ENCODE peak calls at places on chromosome 5, in six cellular contexts. One of them, this sample, is unnamed.
A peak's percentile ranks its signal among the peaks of the same experiment; 100 is the strongest.

GRCh38 chr5:65539827-65540226 is 23.1 kb downstream of the CENPK start:
- DNase-seq in heart right ventricle: no peak
- DNase-seq in skeletal muscle cell: no peak
- DNase-seq in SIG-M5: no peak
- DNase-seq in NCI-H748 treated with DMSO at 0.1 percent for 48 hours: no peak
- DNase-seq in T-helper 9 cell: no peak
- DNase-seq in this sample: no peak

GRCh38 chr5:153902026-153902425 is 136.7 kb downstream of the FAM114A2 start:
- DNase-seq in heart right ventricle: no peak
- DNase-seq in skeletal muscle cell: no peak
- DNase-seq in SIG-M5: no peak
- DNase-seq in NCI-H748 treated with DMSO at 0.1 percent for 48 hours: no peak
- DNase-seq in T-helper 9 cell: no peak
- DNase-seq in this sample: no peak

GRCh38 chr5:41641621-41642020 is 131.2 kb upstream of the PLCXD3 start:
- DNase-seq in heart right ventricle: no peak
- DNase-seq in skeletal muscle cell: no peak
- DNase-seq in SIG-M5: no peak
- DNase-seq in NCI-H748 treated with DMSO at 0.1 percent for 48 hours: no peak
- DNase-seq in T-helper 9 cell: no peak
- DNase-seq in this sample: no peak

GRCh38 chr5:1081519-1081918 is 30.3 kb downstream of the SLC12A7 start:
- DNase-seq in heart right ventricle: no peak
- DNase-seq in skeletal muscle cell: no peak
- DNase-seq in SIG-M5: no peak
- DNase-seq in NCI-H748 treated with DMSO at 0.1 percent for 48 hours: no peak
- DNase-seq in T-helper 9 cell: no peak
- DNase-seq in this sample: no peak

GRCh38 chr5:57598756-57599155 is 116.1 kb upstream of the ACTBL2 start:
- DNase-seq in heart right ventricle: no peak
- DNase-seq in skeletal muscle cell: peak; percentile 30
- DNase-seq in SIG-M5: no peak
- DNase-seq in NCI-H748 treated with DMSO at 0.1 percent for 48 hours: no peak
- DNase-seq in T-helper 9 cell: no peak
- DNase-seq in this sample: no peak

GRCh38 chr5:36457511-36458260 is 148.7 kb upstream of the SLC1A3 start:
- DNase-seq in heart right ventricle: no peak
- DNase-seq in skeletal muscle cell: peak; percentile 39
- DNase-seq in SIG-M5: no peak
- DNase-seq in NCI-H748 treated with DMSO at 0.1 percent for 48 hours: no peak
- DNase-seq in T-helper 9 cell: no peak
- DNase-seq in this sample: no peak

GRCh38 chr5:151085517-151086031 is 4.7 kb upstream of the TNIP1 start:
- DNase-seq in heart right ventricle: peak; percentile 71
- DNase-seq in skeletal muscle cell: no peak
- DNase-seq in SIG-M5: no peak
- DNase-seq in NCI-H748 treated with DMSO at 0.1 percent for 48 hours: no peak
- DNase-seq in T-helper 9 cell: peak; percentile 53
- DNase-seq in this sample: no peak

GRCh38 chr5:39423331-39423751 is 1.4 kb downstream of the DAB2 start:
- DNase-seq in heart right ventricle: peak; percentile 12
- DNase-seq in skeletal muscle cell: no peak
- DNase-seq in SIG-M5: no peak
- DNase-seq in NCI-H748 treated with DMSO at 0.1 percent for 48 hours: no peak
- DNase-seq in T-helper 9 cell: no peak
- DNase-seq in this sample: no peak

GRCh38 chr5:67095346-67095871 is 101.2 kb downstream of the CD180 start:
- DNase-seq in heart right ventricle: peak; percentile 87
- DNase-seq in skeletal muscle cell: peak; percentile 36
- DNase-seq in SIG-M5: no peak
- DNase-seq in NCI-H748 treated with DMSO at 0.1 percent for 48 hours: peak; percentile 64
- DNase-seq in T-helper 9 cell: no peak
- DNase-seq in this sample: no peak

GRCh38 chr5:20294696-20295095 is 306.7 kb upstream of the CDH18 start:
- DNase-seq in heart right ventricle: no peak
- DNase-seq in skeletal muscle cell: no peak
- DNase-seq in SIG-M5: no peak
- DNase-seq in NCI-H748 treated with DMSO at 0.1 percent for 48 hours: no peak
- DNase-seq in T-helper 9 cell: no peak
- DNase-seq in this sample: no peak

GRCh38 chr5:113612060-113612496 is 98.6 kb downstream of the YTHDC2 start:
- DNase-seq in heart right ventricle: no peak
- DNase-seq in skeletal muscle cell: no peak
- DNase-seq in SIG-M5: no peak
- DNase-seq in NCI-H748 treated with DMSO at 0.1 percent for 48 hours: peak; percentile 23
- DNase-seq in T-helper 9 cell: no peak
- DNase-seq in this sample: no peak

GRCh38 chr5:116237917-116238502 is 153.2 kb downstream of the COMMD10 start:
- DNase-seq in heart right ventricle: no peak
- DNase-seq in skeletal muscle cell: no peak
- DNase-seq in SIG-M5: no peak
- DNase-seq in NCI-H748 treated with DMSO at 0.1 percent for 48 hours: no peak
- DNase-seq in T-helper 9 cell: no peak
- DNase-seq in this sample: no peak

GRCh38 chr5:174323878-174324281 is 278.4 kb downstream of the NSG2 start:
- DNase-seq in heart right ventricle: no peak
- DNase-seq in skeletal muscle cell: no peak
- DNase-seq in SIG-M5: no peak
- DNase-seq in NCI-H748 treated with DMSO at 0.1 percent for 48 hours: peak; percentile 62
- DNase-seq in T-helper 9 cell: no peak
- DNase-seq in this sample: peak; percentile 17

GRCh38 chr5:67028371-67028770 is 168.2 kb downstream of the CD180 start:
- DNase-seq in heart right ventricle: no peak
- DNase-seq in skeletal muscle cell: no peak
- DNase-seq in SIG-M5: no peak
- DNase-seq in NCI-H748 treated with DMSO at 0.1 percent for 48 hours: no peak
- DNase-seq in T-helper 9 cell: no peak
- DNase-seq in this sample: no peak

GRCh38 chr5:60148356-60148755 is 254.8 kb upstream of the PDE4D start:
- DNase-seq in heart right ventricle: no peak
- DNase-seq in skeletal muscle cell: peak; percentile 34
- DNase-seq in SIG-M5: no peak
- DNase-seq in NCI-H748 treated with DMSO at 0.1 percent for 48 hours: no peak
- DNase-seq in T-helper 9 cell: no peak
- DNase-seq in this sample: no peak

GRCh38 chr5:14726066-14726838 is 61.7 kb downstream of the OTULIN start:
- DNase-seq in heart right ventricle: no peak
- DNase-seq in skeletal muscle cell: no peak
- DNase-seq in SIG-M5: no peak
- DNase-seq in NCI-H748 treated with DMSO at 0.1 percent for 48 hours: no peak
- DNase-seq in T-helper 9 cell: no peak
- DNase-seq in this sample: no peak

GRCh38 chr5:111628901-111629300 is 116.6 kb upstream of the STARD4 start:
- DNase-seq in heart right ventricle: no peak
- DNase-seq in skeletal muscle cell: peak; percentile 26
- DNase-seq in SIG-M5: no peak
- DNase-seq in NCI-H748 treated with DMSO at 0.1 percent for 48 hours: no peak
- DNase-seq in T-helper 9 cell: no peak
- DNase-seq in this sample: no peak

GRCh38 chr5:75964008-75964407 is 119.2 kb upstream of the SV2C start:
- DNase-seq in heart right ventricle: no peak
- DNase-seq in skeletal muscle cell: no peak
- DNase-seq in SIG-M5: peak; percentile 11
- DNase-seq in NCI-H748 treated with DMSO at 0.1 percent for 48 hours: no peak
- DNase-seq in T-helper 9 cell: no peak
- DNase-seq in this sample: no peak

GRCh38 chr5:180235077-180235476 is 26.1 kb upstream of the RASGEF1C start:
- DNase-seq in heart right ventricle: no peak
- DNase-seq in skeletal muscle cell: no peak
- DNase-seq in SIG-M5: no peak
- DNase-seq in NCI-H748 treated with DMSO at 0.1 percent for 48 hours: no peak
- DNase-seq in T-helper 9 cell: no peak
- DNase-seq in this sample: no peak

GRCh38 chr5:137084016-137084415 is 415.1 kb downstream of the SPOCK1 start:
- DNase-seq in heart right ventricle: no peak
- DNase-seq in skeletal muscle cell: no peak
- DNase-seq in SIG-M5: no peak
- DNase-seq in NCI-H748 treated with DMSO at 0.1 percent for 48 hours: no peak
- DNase-seq in T-helper 9 cell: no peak
- DNase-seq in this sample: no peak

GRCh38 chr5:29017501-29017900 is 1979.1 kb upstream of the CDH9 start:
- DNase-seq in heart right ventricle: no peak
- DNase-seq in skeletal muscle cell: no peak
- DNase-seq in SIG-M5: no peak
- DNase-seq in NCI-H748 treated with DMSO at 0.1 percent for 48 hours: no peak
- DNase-seq in T-helper 9 cell: no peak
- DNase-seq in this sample: no peak

GRCh38 chr5:113330533-113331200 is 104.1 kb downstream of the TSSK1B start:
- DNase-seq in heart right ventricle: peak; percentile 34
- DNase-seq in skeletal muscle cell: no peak
- DNase-seq in SIG-M5: no peak
- DNase-seq in NCI-H748 treated with DMSO at 0.1 percent for 48 hours: no peak
- DNase-seq in T-helper 9 cell: no peak
- DNase-seq in this sample: no peak

GRCh38 chr5:55533806-55534435 is 843 bp downstream of the PLPP1 start:
- DNase-seq in heart right ventricle: peak; percentile 32
- DNase-seq in skeletal muscle cell: peak; percentile 21
- DNase-seq in SIG-M5: no peak
- DNase-seq in NCI-H748 treated with DMSO at 0.1 percent for 48 hours: peak; percentile 70
- DNase-seq in T-helper 9 cell: no peak
- DNase-seq in this sample: no peak

GRCh38 chr5:74442466-74442865 is 198.1 kb downstream of the ENC1 start:
- DNase-seq in heart right ventricle: no peak
- DNase-seq in skeletal muscle cell: no peak
- DNase-seq in SIG-M5: no peak
- DNase-seq in NCI-H748 treated with DMSO at 0.1 percent for 48 hours: no peak
- DNase-seq in T-helper 9 cell: no peak
- DNase-seq in this sample: no peak

GRCh38 chr5:178143901-178144300 is 9.8 kb downstream of the NHP2 start:
- DNase-seq in heart right ventricle: peak; percentile 58
- DNase-seq in skeletal muscle cell: peak; percentile 37
- DNase-seq in SIG-M5: no peak
- DNase-seq in NCI-H748 treated with DMSO at 0.1 percent for 48 hours: no peak
- DNase-seq in T-helper 9 cell: no peak
- DNase-seq in this sample: no peak

GRCh38 chr5:75052461-75053285 is at the start of gene GCNT4:
- DNase-seq in heart right ventricle: peak; percentile 24
- DNase-seq in skeletal muscle cell: no peak
- DNase-seq in SIG-M5: no peak
- DNase-seq in NCI-H748 treated with DMSO at 0.1 percent for 48 hours: no peak
- DNase-seq in T-helper 9 cell: peak; percentile 17
- DNase-seq in this sample: no peak

GRCh38 chr5:129116797-129117196 is 22.2 kb downstream of the ISOC1 start:
- DNase-seq in heart right ventricle: no peak
- DNase-seq in skeletal muscle cell: no peak
- DNase-seq in SIG-M5: no peak
- DNase-seq in NCI-H748 treated with DMSO at 0.1 percent for 48 hours: no peak
- DNase-seq in T-helper 9 cell: no peak
- DNase-seq in this sample: no peak

GRCh38 chr5:68682400-68683152 is 411.2 kb upstream of the SLC30A5 start:
- DNase-seq in heart right ventricle: no peak
- DNase-seq in skeletal muscle cell: no peak
- DNase-seq in SIG-M5: no peak
- DNase-seq in NCI-H748 treated with DMSO at 0.1 percent for 48 hours: no peak
- DNase-seq in T-helper 9 cell: no peak
- DNase-seq in this sample: no peak

This sample was measured in GDM1.